ENCODE peak calls at places on chromosome 3, in seven cellular contexts. H, S, A, X, Z, J and P are unnamed samples.

GRCh38 chr3:165464736-165465135 is 268.6 kb upstream of the SLITRK3 start:
- DNase-seq in S (no peak), J (no peak), H (no peak), Z (no peak), X (no peak), A (no peak), P (no peak)

GRCh38 chr3:28890373-28890772 is 390.5 kb upstream of the RBMS3 start:
- DNase-seq in Z (no peak), S (no peak), A (no peak), J (no peak), X (no peak), H (no peak), P (no peak)

GRCh38 chr3:55899887-55900286 is 412.8 kb upstream of the WNT5A start:
- DNase-seq in J (no peak), X (no peak), S (peak), A (peak), Z (no peak), H (no peak), P (no peak)

GRCh38 chr3:32354362-32354778 is 37.3 kb upstream of the CMTM7 start:
- DNase-seq in Z (no peak), S (no peak), J (no peak), X (no peak), H (no peak), A (no peak), P (no peak)

GRCh38 chr3:124557433-124558232 is 172.6 kb upstream of the UMPS start:
- DNase-seq in S (peak), A (no peak), X (peak), H (no peak), J (no peak), Z (no peak), P (no peak)

GRCh38 chr3:30199096-30199734 is 407.2 kb upstream of the TGFBR2 start:
- DNase-seq in J (peak), X (peak), Z (peak), A (peak), H (peak), S (peak), P (no peak)

GRCh38 chr3:182609575-182610156 is 183.6 kb upstream of the ATP11B start:
- DNase-seq in J (no peak), Z (no peak), A (no peak), H (peak), S (peak), X (no peak), P (no peak)

GRCh38 chr3:129051776-129052400 is 8.7 kb upstream of the GP9 start:
- DNase-seq in H (no peak), Z (no peak), J (no peak), A (no peak), X (peak), S (no peak), P (no peak)

GRCh38 chr3:155018621-155019330 is 61.3 kb upstream of the MME start:
- DNase-seq in J (no peak), X (peak), S (no peak), Z (no peak), A (no peak), H (no peak), P (no peak)

GRCh38 chr3:149808209-149808829 is 4.7 kb upstream of the RNF13 start:
- DNase-seq in H (peak), A (peak), J (peak), Z (peak), S (peak), X (peak), P (no peak)

GRCh38 chr3:192207239-192207638 is 520.1 kb downstream of the FGF12 start:
- DNase-seq in Z (no peak), H (no peak), S (no peak), X (no peak), A (no peak), J (no peak), P (no peak)

GRCh38 chr3:46866720-46867549 is 3.7 kb upstream of the MYL3 start:
- DNase-seq in Z (peak), S (peak), X (peak), J (peak), H (peak), A (peak), P (no peak)

GRCh38 chr3:122903171-122903570 is 108.3 kb downstream of the SLC49A4 start:
- DNase-seq in A (no peak), H (no peak), J (no peak), Z (no peak), S (no peak), X (no peak), P (no peak)

GRCh38 chr3:100040446-100040845 is 73.9 kb downstream of the FILIP1L start:
- DNase-seq in A (no peak), S (no peak), J (no peak), X (no peak), Z (no peak), H (peak), P (no peak)

GRCh38 chr3:113148307-113148703 is 63.1 kb upstream of the BOC start:
- DNase-seq in H (no peak), J (no peak), X (peak), A (no peak), S (peak), Z (no peak), P (no peak)

GRCh38 chr3:94961423-94962100 is 898.7 kb downstream of the NSUN3 start:
- DNase-seq in Z (no peak), H (no peak), S (no peak), X (no peak), J (no peak), A (no peak), P (no peak)

GRCh38 chr3:171125010-171125409 is 98.5 kb upstream of the SLC2A2 start:
- DNase-seq in J (no peak), X (no peak), Z (no peak), S (no peak), A (no peak), H (no peak), P (no peak)

GRCh38 chr3:4959180-4959579 is 20.1 kb upstream of the BHLHE40 start:
- DNase-seq in J (no peak), S (no peak), A (no peak), X (no peak), Z (no peak), H (no peak), P (no peak)

GRCh38 chr3:18394384-18394995 is 30.6 kb downstream of the SATB1 start:
- DNase-seq in A (no peak), S (no peak), Z (no peak), X (no peak), H (no peak), J (no peak), P (no peak)

GRCh38 chr3:183247190-183247589 is 5.9 kb upstream of the B3GNT5 start:
- DNase-seq in H (no peak), J (no peak), Z (no peak), X (no peak), S (no peak), A (no peak), P (no peak)

GRCh38 chr3:144429719-144430121 is 458.1 kb downstream of the DIPK2A start:
- DNase-seq in J (no peak), Z (no peak), A (peak), X (no peak), S (no peak), H (no peak), P (no peak)

GRCh38 chr3:10930641-10931040 is 61.9 kb upstream of the SLC6A1 start:
- DNase-seq in Z (no peak), A (no peak), S (no peak), J (no peak), X (no peak), H (no peak), P (no peak)

GRCh38 chr3:76065975-76066374 is 280.6 kb upstream of the ZNF717 start:
- DNase-seq in Z (no peak), J (no peak), S (no peak), X (no peak), A (no peak), H (no peak), P (no peak)

GRCh38 chr3:66037986-66038369 is 740 bp downstream of the MAGI1 start:
- DNase-seq in A (peak), H (no peak), X (no peak), S (peak), Z (peak), J (no peak), P (no peak)

GRCh38 chr3:194472290-194472920 is 14.4 kb downstream of the ATP13A3 start:
- DNase-seq in J (peak), Z (peak), A (peak), S (peak), H (no peak), X (peak), P (no peak)

GRCh38 chr3:130699765-130700164 is 46.9 kb downstream of the PIK3R4 start:
- DNase-seq in S (peak), Z (no peak), X (peak), J (peak), A (peak), H (no peak), P (no peak)